ENCODE peak calls at places on chromosomes 1 and 21, in four cellular contexts. One of them, this sample, is unnamed.
A peak's percentile ranks its signal among the peaks of the same experiment; 100 is the strongest.

GRCh38 chr1:10733967-10734366 is 62.5 kb downstream of the CASZ1 start:
- DNase-seq in IMR-90: no peak
- DNase-seq in fibroblast of lung: no peak
- DNase-seq in HepG2: no peak
- DNase-seq in this sample: no peak

GRCh38 chr1:56820755-56821461 is 1.7 kb upstream of the FYB2 start:
- DNase-seq in fibroblast of lung: peak; percentile 58
- DNase-seq in IMR-90: peak; percentile 79
- DNase-seq in HepG2: peak; percentile 73
- DNase-seq in this sample: no peak

GRCh38 chr1:26278835-26279597 is 870 bp upstream of the SH3BGRL3 start:
- DNase-seq in IMR-90: peak; percentile 75
- DNase-seq in HepG2: no peak
- DNase-seq in fibroblast of lung: peak; percentile 70
- DNase-seq in this sample: no peak

GRCh38 chr1:207644479-207644851 is 468 bp upstream of the CR1L start:
- DNase-seq in HepG2: no peak
- DNase-seq in IMR-90: no peak
- DNase-seq in fibroblast of lung: no peak
- DNase-seq in this sample: no peak

GRCh38 chr1:54325705-54326461 is 80.3 kb downstream of the SSBP3 start:
- DNase-seq in fibroblast of lung: no peak
- DNase-seq in HepG2: no peak
- DNase-seq in IMR-90: no peak
- DNase-seq in this sample: no peak

GRCh38 chr1:12712091-12712490 is 3.8 kb upstream of the AADACL3 start:
- DNase-seq in HepG2: no peak
- DNase-seq in IMR-90: no peak
- DNase-seq in fibroblast of lung: no peak
- DNase-seq in this sample: no peak

GRCh38 chr1:162682013-162682419 is 49.8 kb downstream of the DDR2 start:
- DNase-seq in HepG2: peak; percentile 67
- DNase-seq in fibroblast of lung: no peak
- DNase-seq in IMR-90: no peak
- DNase-seq in this sample: no peak

GRCh38 chr1:174692313-174692712 is 244.5 kb downstream of the GPR52 start:
- DNase-seq in fibroblast of lung: peak; percentile 55
- DNase-seq in IMR-90: peak; percentile 68
- DNase-seq in HepG2: peak; percentile 46
- DNase-seq in this sample: no peak

GRCh38 chr1:248857201-248857600 is 1.7 kb downstream of the ZNF692 start:
- DNase-seq in fibroblast of lung: no peak
- DNase-seq in IMR-90: no peak
- DNase-seq in HepG2: no peak
- DNase-seq in this sample: no peak

GRCh38 chr1:154423303-154423987 is 18.3 kb downstream of the IL6R start:
- DNase-seq in IMR-90: peak; percentile 46
- DNase-seq in fibroblast of lung: peak; percentile 79
- DNase-seq in HepG2: no peak
- DNase-seq in this sample: no peak

GRCh38 chr1:91732291-91732953 is 153.5 kb downstream of the TGFBR3 start:
- DNase-seq in IMR-90: peak; percentile 91
- DNase-seq in fibroblast of lung: peak; percentile 90
- DNase-seq in HepG2: no peak
- DNase-seq in this sample: no peak

DNA sequence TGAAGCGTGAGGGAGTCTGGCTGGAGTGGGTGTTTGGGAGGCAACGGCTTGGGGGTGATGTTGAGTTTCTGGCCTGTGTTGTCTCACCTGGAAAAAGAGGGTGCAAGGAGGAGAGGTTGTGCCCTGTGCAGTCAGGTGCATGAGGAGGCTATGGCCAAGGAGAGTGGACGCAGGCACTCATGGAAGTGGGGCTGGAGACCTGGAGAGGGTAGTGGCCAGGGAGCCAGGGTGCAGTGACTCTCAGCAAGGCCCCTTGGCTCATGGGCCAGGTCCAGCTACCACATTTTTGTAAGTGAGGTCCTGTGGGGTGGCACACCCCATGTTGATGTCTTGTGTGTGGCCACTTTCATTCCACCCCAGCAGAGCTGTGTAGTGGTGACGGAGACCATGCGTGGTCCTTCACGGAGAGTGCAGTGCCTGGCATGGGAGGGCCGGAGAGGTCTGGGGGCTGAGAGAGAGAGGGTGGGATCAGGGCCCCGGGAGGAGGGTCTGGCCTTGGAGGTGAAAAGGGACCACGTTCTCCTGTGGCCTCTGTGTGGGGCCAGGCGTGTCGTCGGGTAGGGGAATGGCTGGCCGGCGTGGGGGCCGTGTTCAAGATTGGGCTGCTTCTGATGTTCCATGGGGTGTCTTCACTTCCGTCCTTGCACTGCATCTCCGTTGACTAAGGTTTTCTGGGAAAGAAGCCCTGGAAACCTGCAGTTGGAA is 6.1 kb downstream of the SNAP47 start:
- DNase-seq in IMR-90: no peak
- DNase-seq in fibroblast of lung: no peak
- DNase-seq in HepG2: no peak
- DNase-seq in this sample: no peak
- H4K20me1 ChIP-seq in IMR-90: peaks cover 43% of the 10 kb centered on the region
- H4K20me1 ChIP-seq in fibroblast of lung: no peaks in the 10 kb centered on the region
- H4K20me1 ChIP-seq in HepG2: peaks cover 4% of the 10 kb centered on the region
- H4K20me1 ChIP-seq in this sample: peaks cover 11% of the 10 kb centered on the region

GRCh38 chr21:22981819-22982218 is 1983.6 kb downstream of the NCAM2 start:
- DNase-seq in HepG2: no peak
- DNase-seq in IMR-90: no peak
- DNase-seq in fibroblast of lung: no peak
- DNase-seq in this sample: no peak
- H3K9ac ChIP-seq in HepG2: no peak overlapping the region
- H3K9ac ChIP-seq in IMR-90: no peak overlapping the region
- H3K9ac ChIP-seq in fibroblast of lung: no peak overlapping the region
- H3K9ac ChIP-seq in this sample: no peak overlapping the region

DNA sequence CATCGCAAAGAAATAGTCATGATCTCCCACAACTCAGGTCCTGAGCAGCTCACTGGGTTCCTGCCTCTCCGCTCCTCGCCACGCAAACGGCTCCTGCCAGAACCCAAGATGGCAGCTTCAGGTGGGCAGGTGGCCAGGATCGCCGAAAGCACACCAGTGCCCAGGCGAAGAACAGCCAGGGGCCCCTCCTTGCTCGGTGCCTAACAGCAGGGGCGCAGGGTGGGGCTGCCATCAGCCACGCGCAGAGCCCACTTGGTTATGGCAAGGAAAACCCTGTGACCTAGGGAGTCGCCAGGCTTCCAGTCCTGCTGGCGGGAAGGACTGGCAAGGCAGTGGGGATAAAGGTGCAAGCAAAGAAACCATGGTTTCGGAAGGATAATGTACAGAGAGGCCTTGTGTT is 47.5 kb downstream of the ARID4B start:
- DNase-seq in IMR-90: no peak
- DNase-seq in fibroblast of lung: no peak
- DNase-seq in HepG2: no peak
- DNase-seq in this sample: no peak
- H3K4me3 ChIP-seq in IMR-90: no peak overlapping the region
- H3K4me3 ChIP-seq in fibroblast of lung: no peak overlapping the region
- H3K4me3 ChIP-seq in HepG2: no peak overlapping the region
- H3K4me3 ChIP-seq in this sample: no peak overlapping the region

DNA sequence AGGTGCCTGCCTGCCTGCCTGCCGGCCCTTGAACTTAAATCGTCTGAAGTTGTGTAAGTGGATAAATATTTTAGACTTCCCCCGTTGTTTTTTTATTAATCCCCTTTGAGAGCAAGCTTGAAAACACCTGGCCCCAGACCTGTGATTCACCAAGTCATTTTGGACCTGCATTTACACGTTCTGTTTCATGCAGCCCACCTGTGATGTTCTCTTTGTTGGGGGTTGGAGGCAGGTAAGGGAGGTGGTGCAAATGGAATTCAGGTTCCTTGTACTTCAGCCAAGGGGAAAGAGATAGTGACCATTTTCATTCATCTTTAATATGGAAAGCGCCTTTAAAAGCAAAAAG is 1.2 kb downstream of the SLC37A1 start:
- DNase-seq in IMR-90: no peak
- DNase-seq in HepG2: no peak
- DNase-seq in fibroblast of lung: no peak
- DNase-seq in this sample: no peak
- H4K20me1 ChIP-seq in IMR-90: no peaks in the 10 kb centered on the region
- H4K20me1 ChIP-seq in HepG2: no peaks in the 10 kb centered on the region
- H4K20me1 ChIP-seq in fibroblast of lung: no peaks in the 10 kb centered on the region
- H4K20me1 ChIP-seq in this sample: no peaks in the 10 kb centered on the region

GRCh38 chr1:107889524-107889923 is 75.5 kb downstream of the VAV3 start:
- DNase-seq in IMR-90: no peak
- DNase-seq in fibroblast of lung: no peak
- DNase-seq in HepG2: no peak
- DNase-seq in this sample: no peak
- H3K9ac ChIP-seq in IMR-90: no peak overlapping the region
- H3K9ac ChIP-seq in fibroblast of lung: no peak overlapping the region
- H3K9ac ChIP-seq in HepG2: no peak overlapping the region
- H3K9ac ChIP-seq in this sample: no peak overlapping the region

DNA sequence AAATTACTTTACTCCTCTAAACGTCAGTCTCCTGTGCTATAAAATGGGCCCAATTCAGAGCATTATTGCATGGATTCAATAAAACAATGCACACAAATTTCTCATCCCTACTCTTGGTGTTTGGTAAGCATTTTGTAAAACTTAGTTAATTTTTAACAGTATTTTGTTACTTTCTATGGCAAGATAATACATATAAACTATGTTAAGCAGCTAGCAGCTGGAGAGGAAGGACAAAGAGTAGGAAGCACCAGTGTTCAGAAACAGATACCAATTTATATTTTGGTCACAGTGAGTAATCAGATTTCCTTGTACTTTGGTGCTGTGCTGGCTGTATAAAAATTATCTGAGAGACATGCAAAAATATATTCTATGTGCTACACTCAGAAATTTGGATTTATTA is 100.2 kb upstream of the C1orf87 start:
- DNase-seq in HepG2: no peak
- DNase-seq in fibroblast of lung: no peak
- DNase-seq in IMR-90: no peak
- DNase-seq in this sample: no peak
- H3K4me3 ChIP-seq in HepG2: no peak overlapping the region
- H3K4me3 ChIP-seq in fibroblast of lung: no peak overlapping the region
- H3K4me3 ChIP-seq in IMR-90: no peak overlapping the region
- H3K4me3 ChIP-seq in this sample: no peak overlapping the region

GRCh38 chr1:93598861-93599439 is 82.7 kb downstream of the BCAR3 start:
- DNase-seq in fibroblast of lung: no peak
- DNase-seq in IMR-90: no peak
- DNase-seq in HepG2: no peak
- DNase-seq in this sample: no peak
- H4K20me1 ChIP-seq in fibroblast of lung: no peaks in the 10 kb centered on the region
- H4K20me1 ChIP-seq in IMR-90: peaks cover 94% of the 10 kb centered on the region
- H4K20me1 ChIP-seq in HepG2: peaks cover 19% of the 10 kb centered on the region
- H4K20me1 ChIP-seq in this sample: peaks cover 94% of the 10 kb centered on the region

DNA sequence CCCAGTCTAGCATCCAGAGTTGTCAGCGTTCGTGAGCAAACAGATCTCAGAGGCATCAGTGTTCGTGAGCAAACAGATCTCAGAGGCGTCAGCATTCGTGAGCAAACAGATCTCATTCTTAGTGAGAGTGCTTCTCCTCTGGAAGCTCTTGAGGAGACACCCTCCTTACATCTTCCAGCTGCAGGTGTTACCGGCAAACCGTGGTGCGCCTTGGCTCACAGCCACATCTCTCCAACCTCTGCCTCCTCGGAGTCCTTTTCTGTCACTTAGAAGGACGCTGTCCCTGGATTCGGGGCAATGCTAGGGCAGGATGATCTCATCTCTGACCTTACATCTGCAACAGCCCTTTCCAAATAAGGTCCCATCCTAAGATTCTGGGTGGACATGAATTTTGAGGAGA is 14.6 kb upstream of the UMODL1 start:
- DNase-seq in fibroblast of lung: peak; percentile 17
- DNase-seq in IMR-90: peak; percentile 18
- DNase-seq in HepG2: no peak
- DNase-seq in this sample: no peak
- H3K9ac ChIP-seq in fibroblast of lung: no peak overlapping the region
- H3K9ac ChIP-seq in IMR-90: peak overlapping the region; percentile 67
- H3K9ac ChIP-seq in HepG2: no peak overlapping the region
- H3K9ac ChIP-seq in this sample: peak overlapping the region; percentile 36